ENCODE peak calls at places on chromosomes 7 and 10, in ten cellular contexts. C, Y, I, J, A, N, T, U, B and K are unnamed samples.

GRCh38 chr10:100519321-100520051 is at the start of gene SEC31B:
- DNase-seq in C (peak; percentile 39), Y (peak; percentile 92), I (no peak), J (peak; percentile 45), A (peak; percentile 53), N (no peak), T (peak; percentile 72), U (no peak), B (peak; percentile 49), K (no peak)

GRCh38 chr7:19701471-19701870 is 7.4 kb downstream of the POLR1F start:
- DNase-seq in C (no peak), Y (no peak), I (no peak), J (no peak), A (no peak), N (no peak), T (no peak), U (peak; percentile 77), B (no peak), K (no peak)

GRCh38 chr7:18873674-18874341 is 243.6 kb downstream of the TWIST1 start:
- DNase-seq in C (peak; percentile 79), Y (peak; percentile 79), I (peak; percentile 39), J (no peak), A (no peak), N (no peak), T (no peak), U (no peak), B (peak; percentile 78), K (no peak)

GRCh38 chr7:7962851-7963250 is 5.7 kb upstream of the GLCCI1 start:
- DNase-seq in C (peak; percentile 77), Y (no peak), I (peak; percentile 13), J (no peak), A (no peak), N (no peak), T (no peak), U (no peak), B (peak; percentile 81), K (peak; percentile 50)

GRCh38 chr10:133608855-133609254 is 17.7 kb downstream of the FRG2B start:
- DNase-seq in C (peak; percentile 59), Y (no peak), I (no peak), J (peak; percentile 15), A (no peak), N (no peak), T (no peak), U (peak; percentile 38), B (peak; percentile 21), K (no peak)

GRCh38 chr7:143394068-143394467 is 12.9 kb downstream of the ZYX start:
- DNase-seq in C (no peak), Y (peak; percentile 44), I (no peak), J (no peak), A (no peak), N (no peak), T (no peak), U (no peak), B (peak; percentile 28), K (no peak)

GRCh38 chr10:72260215-72260587 is 13.5 kb upstream of the DDIT4 start:
- DNase-seq in C (no peak), Y (no peak), I (no peak), J (peak; percentile 17), A (no peak), N (no peak), T (no peak), U (no peak), B (no peak), K (no peak)

GRCh38 chr10:92847185-92847864 is 995 bp upstream of the EXOC6 start:
- DNase-seq in C (peak; percentile 3), Y (no peak), I (no peak), J (no peak), A (no peak), N (no peak), T (no peak), U (no peak), B (peak; percentile 14), K (no peak)

GRCh38 chr7:96695581-96695980 is 14.1 kb downstream of the SEM1 start:
- DNase-seq in C (no peak), Y (no peak), I (no peak), J (no peak), A (no peak), N (no peak), T (no peak), U (no peak), B (no peak), K (no peak)

GRCh38 chr10:35641430-35642015 is 573 bp downstream of the FZD8 start:
- DNase-seq in C (peak; percentile 84), Y (no peak), I (peak; percentile 37), J (no peak), A (no peak), N (no peak), T (no peak), U (no peak), B (peak; percentile 70), K (no peak)

GRCh38 chr7:126605056-126605455 is 647.7 kb downstream of the GRM8 start:
- DNase-seq in C (no peak), Y (no peak), I (no peak), J (no peak), A (no peak), N (no peak), T (no peak), U (no peak), B (no peak), K (no peak)

GRCh38 chr10:1379601-1380000 is 323.4 kb downstream of the WDR37 start:
- DNase-seq in C (no peak), Y (peak; percentile 89), I (no peak), J (no peak), A (no peak), N (no peak), T (no peak), U (no peak), B (no peak), K (no peak)

GRCh38 chr10:17349717-17350116 is 104.7 kb downstream of the ST8SIA6 start:
- DNase-seq in C (peak; percentile 5), Y (no peak), I (no peak), J (no peak), A (no peak), N (no peak), T (no peak), U (no peak), B (no peak), K (no peak)
- H3K4me3 ChIP-seq in C (no peak overlapping the region), Y (no peak overlapping the region), I (no peak overlapping the region), J (no peak overlapping the region), A (no peak overlapping the region), N (no peak overlapping the region), T (no peak overlapping the region), U (no peak overlapping the region), B (no peak overlapping the region), K (no peak overlapping the region)

GRCh38 chr10:29104661-29105369 is 184.1 kb upstream of the LYZL1 start:
- DNase-seq in C (no peak), Y (no peak), I (no peak), J (no peak), A (no peak), N (no peak), T (no peak), U (peak; percentile 97), B (no peak), K (no peak)
- H3K4me3 ChIP-seq in C (no peak overlapping the region), Y (no peak overlapping the region), I (no peak overlapping the region), J (no peak overlapping the region), A (no peak overlapping the region), N (no peak overlapping the region), T (no peak overlapping the region), U (peak overlapping the region; percentile 31), B (no peak overlapping the region), K (no peak overlapping the region)

DNA sequence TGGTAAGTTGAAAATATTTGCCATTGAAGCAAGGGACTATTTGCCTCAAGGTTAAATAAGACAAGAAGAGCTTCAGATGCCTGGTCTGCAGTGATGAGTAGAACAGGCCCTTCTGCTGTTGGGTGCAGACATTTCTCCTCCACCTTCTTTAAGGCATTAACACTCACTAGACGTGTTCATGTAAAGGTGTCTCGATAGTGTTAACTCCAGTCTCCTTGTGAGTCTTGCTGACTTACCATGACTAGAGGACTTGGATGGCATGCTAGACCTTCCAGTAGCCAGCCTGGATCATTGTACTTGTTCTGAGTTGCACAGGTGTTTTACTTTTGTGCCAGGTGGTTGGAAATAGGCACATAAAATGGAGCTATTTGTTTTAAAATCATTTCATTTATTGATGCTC is 15.4 kb upstream of the AKR1C3 start:
- DNase-seq in C (peak; percentile 33), Y (no peak), I (no peak), J (no peak), A (no peak), N (no peak), T (no peak), U (no peak), B (no peak), K (no peak)
- H3K4me3 ChIP-seq in C (no peak overlapping the region), Y (peak overlapping the region; percentile 53), I (no peak overlapping the region), J (no peak overlapping the region), A (peak overlapping the region; percentile 38), N (no peak overlapping the region), T (no peak overlapping the region), U (no peak overlapping the region), B (no peak overlapping the region), K (no peak overlapping the region)

GRCh38 chr7:151275813-151276577 is 27.5 kb upstream of the SMARCD3 start:
- DNase-seq in C (no peak), Y (peak; percentile 83), I (no peak), J (peak; percentile 68), A (no peak), N (peak; percentile 64), T (no peak), U (no peak), B (no peak), K (no peak)
- H3K4me3 ChIP-seq in C (peak overlapping the region; percentile 56), Y (peak overlapping the region; percentile 65), I (peak overlapping the region; percentile 65), J (no peak overlapping the region), A (no peak overlapping the region), N (no peak overlapping the region), T (no peak overlapping the region), U (peak overlapping the region; percentile 43), B (peak overlapping the region; percentile 35), K (peak overlapping the region; percentile 58)